ENCODE peak calls at places on chromosomes 16 and 17, in five cellular contexts. J, F, Q, K and C are unnamed samples. For H3K4me1, the result is how much of the 10 kb centered on the place peaks cover.

GRCh38 chr17:62049299-62049698 is 15.8 kb downstream of the MED13 start:
- DNase-seq in J (no peak), F (no peak), Q (no peak), K (no peak), C (no peak)

GRCh38 chr17:75124041-75124818 is 7.3 kb downstream of the NT5C start:
- DNase-seq in J (peak), F (peak), Q (peak), K (no peak), C (peak)

GRCh38 chr16:82091225-82091624 is 56.2 kb downstream of the HSD17B2 start:
- DNase-seq in J (no peak), F (no peak), Q (no peak), K (no peak), C (no peak)

GRCh38 chr17:13601776-13602551 is at the start of gene HS3ST3A1:
- DNase-seq in J (peak), F (peak), Q (no peak), K (no peak), C (no peak)

GRCh38 chr17:4837471-4838305 is 4.5 kb downstream of the MINK1 start:
- DNase-seq in J (no peak), F (peak), Q (no peak), K (no peak), C (no peak)

GRCh38 chr16:46756772-46757171 is 8.6 kb upstream of the MYLK3 start:
- DNase-seq in J (no peak), F (no peak), Q (no peak), K (no peak), C (no peak)

GRCh38 chr17:77880702-77881450 is 77.6 kb upstream of the TNRC6C start:
- DNase-seq in J (no peak), F (peak), Q (no peak), K (no peak), C (no peak)

GRCh38 chr16:3194792-3195191 is 6.8 kb downstream of the OR1F1 start:
- DNase-seq in J (no peak), F (no peak), Q (no peak), K (no peak), C (no peak)

GRCh38 chr16:85088570-85089214 is 23.6 kb downstream of the CIBAR2 start:
- DNase-seq in J (peak), F (no peak), Q (no peak), K (no peak), C (no peak)

GRCh38 chr17:62724398-62725146 is 83.5 kb downstream of the MARCHF10 start:
- DNase-seq in J (peak), F (no peak), Q (peak), K (peak), C (no peak)

GRCh38 chr16:11356573-11357331 is 11.5 kb downstream of the RMI2 start:
- DNase-seq in J (no peak), F (peak), Q (peak), K (no peak), C (peak)

GRCh38 chr17:848402-848801 is 66.2 kb downstream of the MRM3 start:
- DNase-seq in J (no peak), F (no peak), Q (no peak), K (no peak), C (no peak)

GRCh38 chr16:89936981-89937380 is 11.6 kb upstream of the DEF8 start:
- DNase-seq in J (no peak), F (no peak), Q (no peak), K (no peak), C (no peak)

GRCh38 chr16:50558913-50559312 is 10.7 kb downstream of the NKD1 start:
- DNase-seq in J (no peak), F (no peak), Q (no peak), K (no peak), C (no peak)

GRCh38 chr17:10771142-10771541 is 32.8 kb downstream of the TMEM238L start:
- DNase-seq in J (no peak), F (no peak), Q (no peak), K (no peak), C (no peak)

GRCh38 chr17:55463600-55463999 is 42.0 kb upstream of the MMD start:
- DNase-seq in J (no peak), F (no peak), Q (no peak), K (no peak), C (no peak)

GRCh38 chr16:23595246-23595950 is 718 bp downstream of the NDUFAB1 start:
- DNase-seq in J (no peak), F (no peak), Q (peak), K (no peak), C (no peak)

GRCh38 chr17:40329981-40330794 is 21.2 kb downstream of the RARA start:
- DNase-seq in J (no peak), F (no peak), Q (no peak), K (no peak), C (no peak)

GRCh38 chr17:30590086-30590485 is 112.9 kb downstream of the GOSR1 start:
- DNase-seq in J (no peak), F (no peak), Q (no peak), K (no peak), C (no peak)

GRCh38 chr17:14845562-14846335 is 419.4 kb downstream of the PMP22 start:
- DNase-seq in J (peak), F (no peak), Q (no peak), K (no peak), C (no peak)

GRCh38 chr17:56130030-56130429 is 23.2 kb upstream of the ANKFN1 start:
- DNase-seq in J (no peak), F (no peak), Q (no peak), K (no peak), C (no peak)

GRCh38 chr17:28552201-28552999 is at the start of gene UNC119:
- DNase-seq in J (peak), F (peak), Q (peak), K (peak), C (peak)

GRCh38 chr17:80254396-80255241 is 6.0 kb upstream of the RNF213 start:
- DNase-seq in J (peak), F (peak), Q (peak), K (no peak), C (peak)

GRCh38 chr16:79195948-79196347 is 404.6 kb downstream of the MAF start:
- DNase-seq in J (no peak), F (no peak), Q (no peak), K (no peak), C (no peak)

GRCh38 chr17:81054881-81055370 is 20.0 kb downstream of the BAIAP2 start:
- DNase-seq in J (no peak), F (no peak), Q (no peak), K (no peak), C (no peak)

GRCh38 chr17:12637745-12638651 is 27.7 kb upstream of the MYOCD start:
- DNase-seq in J (no peak), F (no peak), Q (no peak), K (no peak), C (no peak)

GRCh38 chr16:49739381-49739780 is 116.5 kb downstream of the ZNF423 start:
- DNase-seq in J (no peak), F (no peak), Q (no peak), K (no peak), C (no peak)

GRCh38 chr17:57344261-57344660 is 87.9 kb downstream of the MSI2 start:
- DNase-seq in J (no peak), F (no peak), Q (no peak), K (no peak), C (no peak)

GRCh38 chr17:57354669-57355068 is 98.3 kb downstream of the MSI2 start:
- DNase-seq in J (no peak), F (no peak), Q (no peak), K (no peak), C (no peak)

GRCh38 chr17:57350266-57350665 is 93.9 kb downstream of the MSI2 start:
- DNase-seq in J (no peak), F (no peak), Q (no peak), K (no peak), C (no peak)

GRCh38 chr17:57352658-57353057 is 96.3 kb downstream of the MSI2 start:
- DNase-seq in J (no peak), F (no peak), Q (no peak), K (no peak), C (no peak)

DNA sequence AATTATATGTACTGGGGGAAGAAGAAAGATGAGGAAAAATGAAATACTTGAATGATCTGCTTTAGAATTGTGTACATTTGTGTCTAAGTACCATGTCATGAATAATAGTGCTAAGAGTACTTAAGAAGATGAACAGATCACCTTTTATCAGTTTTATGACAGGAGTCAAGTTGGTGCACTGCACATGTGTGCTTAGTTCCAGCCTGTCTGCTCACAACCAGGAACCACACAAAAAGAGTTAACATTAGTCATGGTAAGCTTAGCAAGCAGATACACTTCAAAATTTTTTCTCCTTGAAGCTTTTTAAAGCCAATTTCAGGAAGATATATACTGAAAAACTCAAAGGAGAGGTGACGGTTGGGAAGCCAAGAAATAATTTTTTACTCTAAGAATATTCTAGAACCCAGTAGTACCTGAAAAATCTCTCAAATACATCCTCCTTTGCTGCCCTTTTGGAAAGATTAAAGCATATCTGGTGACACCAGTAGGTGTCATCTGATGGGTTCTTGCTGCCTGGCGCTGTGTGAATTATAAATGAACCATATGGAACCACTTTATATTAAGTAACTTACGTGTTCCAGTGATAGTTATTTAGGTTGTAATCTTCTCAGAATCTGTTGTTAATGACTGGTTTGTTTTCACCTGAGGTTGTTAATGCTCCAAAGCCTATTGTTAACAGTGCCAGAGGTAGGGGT is 93.4 kb downstream of the MSI2 start:
- DNase-seq in J (no peak), F (no peak), Q (no peak), K (no peak), C (no peak)
- H3K4me1 ChIP-seq in J (under half), F (under half), Q (under half), K (under half), C (under half)

DNA sequence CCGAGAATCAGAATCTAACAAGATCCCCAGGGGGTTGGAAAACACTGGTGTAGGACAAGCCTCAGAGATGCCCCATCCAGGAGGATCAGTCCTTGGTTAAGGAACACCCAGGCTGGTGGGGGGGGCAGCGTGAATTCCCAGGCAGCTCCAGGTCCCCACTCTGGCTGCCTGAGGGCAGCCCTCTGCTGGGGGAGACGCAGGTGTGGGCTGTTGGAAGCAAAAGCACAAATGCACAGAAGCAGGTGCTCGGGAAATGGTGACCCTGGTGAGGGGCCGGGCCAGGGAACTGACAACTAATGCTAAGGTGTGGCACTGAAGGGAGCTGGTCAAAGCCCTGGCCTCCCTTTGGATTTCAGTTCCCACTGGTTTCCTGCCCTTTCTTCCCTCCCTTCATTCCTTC is 140.8 kb upstream of the CDH5 start:
- DNase-seq in J (no peak), F (no peak), Q (no peak), K (no peak), C (no peak)
- H3K4me1 ChIP-seq in J (under half), F (under half), Q (under half), K (under half), C (under half)

DNA sequence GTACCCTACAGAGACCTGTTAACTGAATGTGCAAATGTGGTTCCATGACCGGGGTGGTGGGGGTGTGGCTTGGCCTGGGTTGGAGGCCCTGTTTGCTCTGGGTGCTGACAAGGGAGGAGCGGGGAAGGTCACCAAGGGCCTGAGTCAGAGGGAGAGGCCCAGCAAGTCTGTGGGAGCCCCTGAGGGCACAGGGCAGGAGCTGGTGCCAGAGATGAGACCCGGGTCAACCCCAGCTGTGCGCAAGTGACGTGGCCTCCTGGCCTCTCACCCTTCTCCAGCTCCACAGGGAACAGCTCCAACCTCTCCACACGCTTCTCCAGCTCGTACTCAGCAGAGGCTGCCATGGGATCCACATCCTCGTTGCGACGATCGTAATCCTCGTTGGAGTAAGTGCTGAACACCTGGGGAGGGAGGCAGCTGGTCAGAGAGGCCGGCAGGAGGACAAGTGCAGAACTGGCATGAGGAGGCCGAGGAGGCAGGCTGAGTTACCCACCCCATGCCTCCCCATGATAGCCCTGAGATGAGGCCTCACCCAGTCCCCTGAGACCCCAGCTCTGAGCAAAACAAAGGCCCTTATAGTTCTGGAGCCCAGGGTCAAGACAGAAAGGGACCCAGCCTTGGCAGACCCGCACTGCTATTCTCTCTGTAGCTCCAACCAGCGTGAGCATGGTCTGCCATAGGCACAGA is 5.5 kb downstream of the PPP1R9B start:
- DNase-seq in J (no peak), F (peak), Q (no peak), K (no peak), C (no peak)
- H3K4me1 ChIP-seq in J (under half), F (half or more), Q (under half), K (half or more), C (under half)

GRCh38 chr17:38886643-38887010 is 16.8 kb downstream of the LASP1 start:
- DNase-seq in J (no peak), F (no peak), Q (peak), K (no peak), C (no peak)

GRCh38 chr17:38885044-38885727 is 15.3 kb downstream of the LASP1 start:
- DNase-seq in J (no peak), F (no peak), Q (peak), K (no peak), C (peak)

GRCh38 chr17:38888842-38889241 is 19.0 kb downstream of the LASP1 start:
- DNase-seq in J (no peak), F (no peak), Q (no peak), K (no peak), C (no peak)

GRCh38 chr17:38883592-38884526 is 14.0 kb downstream of the LASP1 start:
- DNase-seq in J (peak), F (no peak), Q (no peak), K (no peak), C (no peak)

DNA sequence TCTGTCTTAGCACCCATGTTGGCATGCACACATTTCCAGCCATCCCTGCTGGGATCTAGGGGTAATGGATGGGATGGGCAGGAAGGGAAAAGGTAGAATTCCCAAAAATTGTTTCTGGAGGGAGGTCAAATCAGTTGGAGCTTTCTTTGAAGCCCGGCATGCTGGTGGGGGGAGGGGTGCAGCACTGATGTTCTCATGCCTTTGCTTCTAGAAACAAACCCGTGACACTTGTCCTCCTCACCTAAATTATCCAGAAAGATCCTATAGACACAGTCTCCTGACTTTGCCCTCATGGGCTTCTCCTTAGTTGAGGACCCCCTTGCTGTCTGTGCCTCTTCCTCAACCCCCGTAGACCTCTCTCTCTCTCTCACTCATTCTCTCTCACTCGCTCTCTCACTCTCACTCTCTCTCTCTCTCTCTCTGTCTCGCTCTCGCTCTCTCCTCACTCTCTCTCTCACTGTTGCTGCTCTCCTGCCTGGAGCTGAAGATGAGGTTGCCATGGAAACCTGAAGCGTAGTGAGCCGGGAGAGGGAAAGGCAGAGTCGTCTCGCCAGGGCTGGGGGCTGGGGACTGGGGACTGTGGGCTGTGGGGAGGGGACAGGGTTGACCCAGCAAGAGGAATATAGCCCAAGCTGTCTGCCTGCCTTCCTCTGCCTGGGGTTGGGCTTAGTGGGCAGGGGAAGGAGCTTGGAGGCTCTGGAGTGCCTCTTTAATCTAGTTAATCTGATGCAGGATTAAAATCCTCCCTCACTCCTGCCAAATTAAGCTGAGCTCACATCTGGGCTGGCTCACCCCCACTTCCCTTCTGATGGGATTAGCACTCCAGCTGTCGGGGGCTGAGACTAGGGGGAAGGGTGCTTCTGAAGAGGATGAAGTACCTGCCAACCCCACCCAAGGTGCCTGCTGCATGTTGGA is 16.1 kb downstream of the LASP1 start:
- DNase-seq in J (no peak), F (no peak), Q (no peak), K (no peak), C (no peak)
- H3K4me1 ChIP-seq in J (under half), F (under half), Q (under half), K (half or more), C (under half)

DNA sequence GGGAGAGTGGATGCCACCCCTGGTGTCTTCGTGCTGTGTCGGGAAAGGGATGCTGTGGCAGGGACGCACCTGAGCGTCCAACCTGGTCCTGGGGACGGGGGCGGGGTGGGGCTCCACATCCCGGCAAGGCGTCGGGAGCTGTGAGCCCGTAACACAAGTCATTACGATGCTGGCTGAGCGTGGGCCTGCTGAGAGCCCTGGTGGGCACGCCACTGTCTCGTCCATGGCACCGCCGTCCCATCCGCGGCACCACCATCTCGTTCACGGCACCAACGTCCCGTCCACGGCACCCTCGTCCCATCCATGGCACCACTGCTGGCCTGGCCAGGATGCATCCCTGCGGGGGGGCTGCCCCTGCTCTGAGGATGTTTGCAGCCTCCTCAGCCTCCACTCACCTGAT is 24.1 kb upstream of the GNG13 start:
- DNase-seq in J (no peak), F (no peak), Q (no peak), K (no peak), C (no peak)
- H3K4me1 ChIP-seq in J (under half), F (under half), Q (under half), K (under half), C (under half)

GRCh38 chr17:66214893-66215528 is 14.2 kb downstream of the APOH start:
- DNase-seq in J (no peak), F (no peak), Q (no peak), K (no peak), C (no peak)
- H3K4me1 ChIP-seq in J (under half), F (under half), Q (under half), K (under half), C (under half)

GRCh38 chr17:33290156-33290697 is 2.9 kb downstream of the ASIC2 start:
- DNase-seq in J (no peak), F (no peak), Q (no peak), K (no peak), C (no peak)

GRCh38 chr17:33291248-33292183 is 1.6 kb downstream of the ASIC2 start:
- DNase-seq in J (peak), F (peak), Q (peak), K (no peak), C (peak)

GRCh38 chr17:33287096-33287495 is 6.0 kb downstream of the ASIC2 start:
- DNase-seq in J (peak), F (no peak), Q (no peak), K (no peak), C (no peak)

GRCh38 chr17:33292184-33292980 is 713 bp downstream of the ASIC2 start:
- DNase-seq in J (peak), F (peak), Q (peak), K (no peak), C (peak)

GRCh38 chr17:33288954-33289353 is 4.1 kb downstream of the ASIC2 start:
- DNase-seq in J (no peak), F (no peak), Q (no peak), K (no peak), C (peak)
- H3K4me1 ChIP-seq in J (under half), F (under half), Q (under half), K (under half), C (under half)

DNA sequence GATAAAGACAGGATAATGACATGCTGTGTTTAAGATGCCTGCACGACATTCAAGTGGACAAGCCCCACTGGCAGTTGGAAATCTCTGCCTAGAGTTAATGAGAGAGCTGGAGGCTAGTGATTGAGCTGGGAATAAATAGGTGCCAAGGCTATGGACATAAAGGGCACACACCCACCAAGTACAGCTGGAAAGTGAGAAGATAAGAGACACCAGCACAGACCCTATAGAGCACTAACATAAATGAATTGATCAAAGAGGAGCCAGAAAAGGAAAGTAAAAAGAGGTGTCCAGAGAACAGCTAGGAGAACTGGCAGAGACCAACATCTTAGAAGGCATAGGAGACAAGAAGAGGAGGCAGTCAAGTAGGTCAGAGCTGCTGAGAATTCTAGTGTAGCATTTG is 101.2 kb downstream of the YPEL2 start:
- DNase-seq in J (no peak), F (no peak), Q (no peak), K (no peak), C (no peak)
- H3K4me1 ChIP-seq in J (under half), F (under half), Q (under half), K (under half), C (under half)

GRCh38 chr16:21608647-21609328 is 9.4 kb downstream of the METTL9 start:
- DNase-seq in J (no peak), F (no peak), Q (peak), K (no peak), C (no peak)
- H3K4me1 ChIP-seq in J (under half), F (under half), Q (under half), K (half or more), C (under half)